ENCODE peak calls at places on chromosomes 13 and 19, in eight cellular contexts. J, C, R, X, K, W, M and T are unnamed samples. For H3K36me3, the result is how much of the 10 kb centered on the place peaks cover.

GRCh38 chr19:3129112-3129511 is 6.7 kb upstream of the GNA15 start:
- DNase-seq in J (no peak), C (no peak), R (no peak), X (no peak), K (no peak), W (no peak), M (no peak), T (no peak)

GRCh38 chr13:93646247-93646646 is 419.6 kb downstream of the GPC6 start:
- DNase-seq in J (no peak), C (no peak), R (no peak), X (no peak), K (no peak), W (no peak), M (no peak), T (no peak)

GRCh38 chr13:46097663-46098062 is 7.2 kb downstream of the CPB2 start:
- DNase-seq in J (no peak), C (no peak), R (no peak), X (no peak), K (no peak), W (no peak), M (no peak), T (no peak)

GRCh38 chr19:15616183-15616582 is 1.2 kb downstream of the CYP4F8 start:
- DNase-seq in J (no peak), C (no peak), R (no peak), X (no peak), K (no peak), W (no peak), M (no peak), T (no peak)

GRCh38 chr19:10724573-10725071 is 6.7 kb downstream of the DNM2 start:
- DNase-seq in J (no peak), C (no peak), R (no peak), X (no peak), K (no peak), W (no peak), M (no peak), T (no peak)

GRCh38 chr13:101868585-101869469 is 416.4 kb downstream of the ITGBL1 start:
- DNase-seq in J (no peak), C (peak), R (no peak), X (no peak), K (no peak), W (no peak), M (no peak), T (no peak)

GRCh38 chr19:29001006-29001921 is 211.7 kb downstream of the UQCRFS1 start:
- DNase-seq in J (no peak), C (no peak), R (peak), X (no peak), K (no peak), W (no peak), M (no peak), T (no peak)

GRCh38 chr13:113648218-113648615 is 9.8 kb downstream of the ATP4B start:
- DNase-seq in J (peak), C (no peak), R (peak), X (no peak), K (no peak), W (no peak), M (no peak), T (no peak)

GRCh38 chr19:8320564-8321066 is 560 bp downstream of the NDUFA7 start:
- DNase-seq in J (no peak), C (no peak), R (no peak), X (no peak), K (no peak), W (peak), M (no peak), T (no peak)

GRCh38 chr19:48859711-48860572 is 8.5 kb downstream of the PLEKHA4 start:
- DNase-seq in J (no peak), C (no peak), R (peak), X (no peak), K (no peak), W (no peak), M (no peak), T (no peak)

GRCh38 chr13:95643814-95644598 is 500 bp downstream of the DZIP1 start:
- DNase-seq in J (peak), C (no peak), R (no peak), X (no peak), K (no peak), W (no peak), M (no peak), T (no peak)

GRCh38 chr13:78497702-78498319 is 105.5 kb downstream of the POU4F1 start:
- DNase-seq in J (no peak), C (no peak), R (no peak), X (no peak), K (no peak), W (no peak), M (no peak), T (no peak)

GRCh38 chr13:49569993-49570689 is 15.2 kb downstream of the RCBTB1 start:
- DNase-seq in J (no peak), C (no peak), R (no peak), X (no peak), K (no peak), W (peak), M (no peak), T (no peak)

DNA sequence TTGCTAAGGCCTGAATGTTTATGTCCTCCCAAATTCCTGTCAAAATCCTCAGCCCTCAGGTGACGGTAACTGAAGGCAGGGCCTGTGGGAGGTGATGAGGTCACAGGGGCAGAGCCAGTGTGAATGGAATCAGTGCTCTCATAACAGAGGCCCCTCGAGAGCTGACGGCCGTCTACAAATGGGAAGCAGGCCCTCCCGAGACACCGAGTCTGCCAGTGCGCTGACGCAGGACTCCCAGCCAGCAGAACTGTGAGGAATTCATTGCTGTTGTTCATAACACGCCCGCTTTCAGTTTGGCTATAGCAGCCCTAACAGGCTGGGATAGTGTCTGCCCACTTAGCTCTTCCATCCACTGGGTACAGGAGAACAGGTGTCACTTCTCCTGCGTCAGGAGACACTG is 41.2 kb downstream of the CARS2 start:
- DNase-seq in J (no peak), C (no peak), R (no peak), X (no peak), K (no peak), W (no peak), M (no peak), T (no peak)
- H3K36me3 ChIP-seq in J (half or more), C (half or more), R (half or more), X (under half), K (under half), W (half or more), M (half or more), T (under half)

DNA sequence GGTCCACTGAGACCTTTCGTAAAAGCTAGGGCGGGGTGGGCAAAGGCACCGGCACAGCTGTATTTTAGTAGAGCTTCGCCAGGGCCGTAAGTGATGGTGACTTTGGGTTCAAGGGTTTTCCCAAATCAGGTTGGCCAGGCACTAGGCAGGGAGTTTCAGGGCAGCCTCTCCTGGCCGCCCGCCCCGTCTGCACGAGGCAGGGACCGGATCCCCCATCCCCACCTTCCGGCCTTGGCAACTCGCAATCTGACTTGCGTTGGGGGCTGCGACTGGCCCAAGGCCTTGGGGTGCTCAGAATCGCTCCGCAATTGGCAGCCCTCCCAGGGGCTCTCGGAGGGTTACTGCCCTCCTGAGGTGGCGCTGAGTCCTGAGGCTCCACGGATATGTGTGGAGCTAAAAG is 4.1 kb upstream of the ZIC5 start:
- DNase-seq in J (no peak), C (no peak), R (peak), X (no peak), K (no peak), W (no peak), M (no peak), T (peak)
- H3K36me3 ChIP-seq in J (under half), C (under half), R (under half), X (under half), K (under half), W (under half), M (under half), T (under half)

GRCh38 chr13:100648354-100648753 is 26.2 kb downstream of the TMTC4 start:
- DNase-seq in J (no peak), C (no peak), R (no peak), X (no peak), K (no peak), W (no peak), M (no peak), T (no peak)
- H3K36me3 ChIP-seq in J (under half), C (under half), R (under half), X (under half), K (under half), W (under half), M (half or more), T (under half)

DNA sequence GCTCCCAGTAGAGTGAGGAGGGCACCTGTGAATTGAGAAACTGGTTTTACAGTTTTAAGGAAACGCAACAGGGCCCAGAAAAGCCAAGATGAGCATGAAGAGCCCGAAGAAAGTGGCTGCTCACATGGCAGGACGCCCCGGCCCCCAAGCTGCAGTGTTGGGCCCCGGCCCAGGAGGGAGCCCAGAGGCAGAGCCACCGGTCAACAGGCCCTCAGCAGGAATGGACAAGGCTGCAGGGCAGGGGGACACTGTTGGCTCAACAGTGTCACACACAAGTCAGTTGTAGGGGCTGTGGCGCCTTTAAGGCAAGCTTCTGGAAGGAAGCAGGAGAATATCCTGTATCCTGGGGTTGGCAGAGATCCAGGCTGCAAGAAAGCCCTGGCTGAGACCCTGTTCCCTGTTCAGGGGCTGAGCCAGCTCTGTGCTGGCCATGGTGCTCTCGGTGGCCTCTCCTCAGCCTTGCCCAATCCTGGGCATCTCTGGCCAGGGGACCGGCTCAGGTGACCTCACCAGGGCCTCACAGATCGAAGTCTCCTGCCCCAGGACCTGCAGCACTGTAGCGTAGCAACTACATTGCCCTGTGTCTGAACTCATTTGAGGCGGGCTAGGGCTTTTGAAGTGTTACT is 28.0 kb downstream of the UPF1 start:
- DNase-seq in J (no peak), C (peak), R (no peak), X (no peak), K (no peak), W (no peak), M (no peak), T (no peak)
- H3K36me3 ChIP-seq in J (half or more), C (half or more), R (half or more), X (under half), K (half or more), W (half or more), M (half or more), T (half or more)

DNA sequence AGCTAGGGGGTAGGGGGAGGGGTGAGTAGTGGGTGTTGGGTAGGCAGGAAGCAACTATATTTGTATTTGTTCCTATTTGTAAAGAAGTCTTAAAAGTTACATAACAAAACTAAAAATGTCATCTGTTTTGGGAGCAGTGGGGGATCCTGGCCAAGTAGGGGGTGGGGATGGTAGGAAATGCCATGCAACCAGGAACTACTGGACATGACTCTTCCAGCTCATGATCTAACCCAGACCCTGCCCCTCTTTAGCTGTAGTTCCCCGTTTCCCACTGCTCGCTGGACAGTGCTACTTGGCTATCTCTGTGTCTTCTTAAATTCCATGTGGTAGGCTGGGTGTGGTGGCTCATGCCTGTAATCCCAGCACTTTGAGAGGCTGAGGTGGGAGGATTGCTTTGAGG is 3.2 kb downstream of the GTF3A start:
- DNase-seq in J (no peak), C (no peak), R (no peak), X (no peak), K (no peak), W (no peak), M (no peak), T (no peak)
- H3K36me3 ChIP-seq in J (half or more), C (half or more), R (half or more), X (under half), K (under half), W (half or more), M (half or more), T (under half)

DNA sequence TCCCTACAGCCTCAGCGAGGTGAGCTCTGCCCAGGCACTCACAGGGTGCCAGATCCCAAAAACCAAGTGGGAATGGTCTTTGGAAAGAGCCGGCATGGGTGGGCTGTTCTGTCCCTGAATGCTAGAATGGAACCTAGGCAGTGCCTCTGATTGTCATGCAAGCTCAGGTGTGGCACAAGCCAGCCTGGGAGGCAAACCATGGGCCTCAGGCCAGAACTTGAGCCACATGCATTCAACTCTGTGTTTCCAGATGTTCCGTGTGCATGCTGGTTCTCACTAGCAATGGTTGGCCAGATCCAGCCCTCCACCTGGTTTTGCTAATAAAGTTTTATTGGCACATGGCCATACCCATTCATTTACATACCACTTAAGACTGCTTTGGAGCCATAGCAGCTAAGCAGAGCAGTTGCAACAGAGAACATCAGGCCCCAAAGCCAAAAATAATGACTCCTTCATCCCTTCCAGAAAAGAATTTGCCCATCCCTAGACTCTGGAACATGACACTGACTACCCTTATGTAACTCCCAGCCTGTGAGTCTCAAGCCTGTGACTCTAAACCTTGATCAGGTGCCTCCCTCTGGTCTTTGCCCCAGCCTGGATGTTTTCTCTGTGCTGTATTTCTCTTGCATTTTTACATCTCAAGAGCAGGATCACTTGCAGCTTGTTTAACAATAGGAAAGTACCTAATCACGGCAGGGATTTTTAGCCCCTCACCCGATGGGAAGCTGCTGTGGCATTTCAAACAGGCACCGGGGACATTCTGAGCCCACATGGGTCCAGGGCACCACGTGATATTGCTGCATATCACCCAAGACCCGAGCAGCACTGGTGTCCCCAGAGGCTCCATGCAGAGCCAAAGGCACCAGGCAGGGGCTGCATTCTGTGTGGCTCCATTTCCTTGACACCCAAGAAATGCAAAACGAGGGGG is 55.4 kb upstream of the USE1 start:
- DNase-seq in J (no peak), C (no peak), R (no peak), X (no peak), K (no peak), W (no peak), M (no peak), T (no peak)
- H3K36me3 ChIP-seq in J (half or more), C (half or more), R (half or more), X (under half), K (under half), W (half or more), M (half or more), T (half or more)

GRCh38 chr13:20983386-20983785 is 78.0 kb downstream of the LATS2 start:
- DNase-seq in J (no peak), C (no peak), R (no peak), X (no peak), K (no peak), W (no peak), M (no peak), T (peak)

GRCh38 chr13:20977394-20977793 is 74.8 kb upstream of the XPO4 start:
- DNase-seq in J (no peak), C (no peak), R (no peak), X (no peak), K (no peak), W (no peak), M (no peak), T (no peak)

GRCh38 chr13:20980420-20980819 is 77.9 kb upstream of the XPO4 start:
- DNase-seq in J (no peak), C (no peak), R (no peak), X (no peak), K (no peak), W (no peak), M (no peak), T (no peak)

GRCh38 chr13:20981370-20982095 is 79.0 kb upstream of the XPO4 start:
- DNase-seq in J (no peak), C (no peak), R (no peak), X (no peak), K (no peak), W (no peak), M (no peak), T (no peak)

DNA sequence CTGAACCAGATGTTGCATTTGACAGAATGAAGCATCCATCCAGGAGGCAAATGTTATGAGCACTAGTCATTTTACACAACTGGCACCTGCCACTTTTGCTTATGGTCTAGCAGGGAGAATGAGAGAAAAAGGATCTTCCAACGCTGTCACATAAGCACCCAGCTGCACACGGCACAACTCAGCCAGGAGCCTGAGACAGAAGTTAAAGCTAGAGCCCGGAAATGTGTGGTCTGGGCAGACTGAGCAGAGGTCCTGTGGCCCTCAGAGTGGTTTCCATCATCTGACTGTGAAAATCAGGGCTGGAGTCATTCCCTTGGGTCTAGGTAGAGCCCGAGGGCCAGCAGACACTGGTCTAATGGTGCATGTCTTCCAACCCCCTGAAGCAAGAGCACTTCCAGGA is 78.4 kb upstream of the XPO4 start:
- DNase-seq in J (no peak), C (no peak), R (no peak), X (no peak), K (no peak), W (no peak), M (no peak), T (no peak)
- H3K36me3 ChIP-seq in J (half or more), C (half or more), R (half or more), X (under half), K (under half), W (under half), M (half or more), T (half or more)

GRCh38 chr19:5042556-5042955 is 73.6 kb downstream of the KDM4B start:
- DNase-seq in J (no peak), C (no peak), R (no peak), X (no peak), K (no peak), W (no peak), M (no peak), T (no peak)
- H3K36me3 ChIP-seq in J (under half), C (half or more), R (under half), X (under half), K (under half), W (under half), M (half or more), T (under half)